ENCODE peak calls at places on chromosomes 2 and 18, in five cellular contexts. K is stimulated activated CD8-positive, alpha-beta memory T cell treated with anti-CD3 and anti-CD28 coated beads, Interleukin-4, amount 100 ng/mL, for 1 hour; C is nephron progenitor cell; X is fibroblast of gingiva; G is activated naive CD4-positive, alpha-beta T cell treated with anti-CD3 and anti-CD28 coated beads for 36 hours. E is an unnamed sample.

GRCh38 chr2:216696751-216697560 is 1.6 kb upstream of the IGFBP5 start:
- DNase-seq in C (no peak), G (no peak), K (no peak), X (peak; percentile 34), E (no peak)

GRCh38 chr2:16042201-16042700 is 101.9 kb downstream of the MYCN start:
- DNase-seq in G (no peak), C (no peak), X (no peak), K (no peak), E (no peak)

GRCh38 chr18:8439091-8439490 is 170.1 kb upstream of the RAB12 start:
- DNase-seq in X (no peak), G (no peak), K (no peak), C (no peak), E (no peak)

GRCh38 chr18:2538236-2538635 is 33.1 kb downstream of the METTL4 start:
- DNase-seq in C (no peak), X (no peak), G (no peak), K (no peak), E (no peak)

GRCh38 chr18:10050956-10051355 is 137.1 kb downstream of the VAPA start:
- DNase-seq in K (no peak), X (peak; percentile 33), G (no peak), C (no peak), E (no peak)

GRCh38 chr2:54042908-54043620 is 72.3 kb upstream of the PSME4 start:
- DNase-seq in G (no peak), K (no peak), X (peak; percentile 6), C (no peak), E (no peak)

GRCh38 chr2:37827455-37827854 is 97.6 kb upstream of the RMDN2 start:
- DNase-seq in C (no peak), K (no peak), G (no peak), X (peak; percentile 24), E (no peak)

GRCh38 chr2:25309402-25309801 is 32.3 kb downstream of the DNMT3A start:
- DNase-seq in X (peak; percentile 23), G (peak; percentile 81), C (peak; percentile 62), K (peak; percentile 41), E (peak; percentile 65)

GRCh38 chr18:59148192-59148591 is 8.5 kb downstream of the SEC11C start:
- DNase-seq in K (no peak), G (no peak), X (no peak), C (no peak), E (no peak)

E was measured in GDM1.